ENCODE peak calls at places on chromosomes 6 and 20, in four cellular contexts. T is foreskin fibroblast, B is AG10803, O is HepG2. P is an unnamed sample.

GRCh38 chr20:34863421-34863965 is 9.2 kb downstream of the GGT7 start:
- DNase-seq in T (no peak), B (no peak), O (no peak), P (no peak)

GRCh38 chr20:40657526-40657925 is 31.5 kb downstream of the MAFB start:
- DNase-seq in T (peak), B (peak), O (no peak), P (no peak)

GRCh38 chr6:52570291-52570700 is 6.6 kb downstream of the TRAM2 start:
- DNase-seq in T (no peak), B (peak), O (no peak), P (peak)

GRCh38 chr20:5401277-5401676 is 84.5 kb upstream of the PROKR2 start:
- DNase-seq in T (no peak), B (no peak), O (no peak), P (no peak)

GRCh38 chr20:32358632-32358882 is 426 bp downstream of the ASXL1 start:
- DNase-seq in T (no peak), B (no peak), O (no peak), P (no peak)

GRCh38 chr6:28281288-28282064 is at the start of gene PGBD1:
- DNase-seq in T (peak), B (peak), O (peak), P (peak)

GRCh38 chr6:125193208-125193607 is 39.6 kb downstream of the TPD52L1 start:
- DNase-seq in T (no peak), B (no peak), O (no peak), P (no peak)

GRCh38 chr6:127879685-127880084 is 21.2 kb downstream of the THEMIS start:
- DNase-seq in T (no peak), B (peak), O (no peak), P (peak)

GRCh38 chr6:82067021-82067420 is 180.5 kb downstream of the IBTK start:
- DNase-seq in T (no peak), B (peak), O (no peak), P (peak)

GRCh38 chr6:30970946-30971345 is 12.6 kb upstream of the MUC21 start:
- DNase-seq in T (no peak), B (no peak), O (no peak), P (no peak)

GRCh38 chr6:75326557-75327258 is 42.1 kb upstream of the TMEM30A start:
- DNase-seq in T (peak), B (peak), O (no peak), P (no peak)

GRCh38 chr6:54835176-54835575 is 11.4 kb upstream of the FAM83B start:
- DNase-seq in T (no peak), B (no peak), O (no peak), P (no peak)

GRCh38 chr6:37696220-37696840 is 1.4 kb downstream of the MDGA1 start:
- DNase-seq in T (peak), B (peak), O (no peak), P (peak)

GRCh38 chr6:25010917-25011625 is 75.3 kb upstream of the RIPOR2 start:
- DNase-seq in T (no peak), B (peak), O (no peak), P (peak)

GRCh38 chr20:13638162-13638495 is 603 bp downstream of the TASP1 start:
- DNase-seq in T (no peak), B (no peak), O (peak), P (peak)

GRCh38 chr20:13017235-13017634 is 8.5 kb downstream of the SPTLC3 start:
- DNase-seq in T (peak), B (peak), O (no peak), P (peak)

GRCh38 chr6:26215200-26216014 is 128.2 kb downstream of the HFE start:
- DNase-seq in T (no peak), B (no peak), O (peak), P (peak)

GRCh38 chr6:108160009-108160408 is 5.8 kb upstream of the NR2E1 start:
- DNase-seq in T (no peak), B (no peak), O (no peak), P (no peak)

GRCh38 chr20:58996226-58996611 is 10.8 kb downstream of the CTSZ start:
- DNase-seq in T (no peak), B (no peak), O (no peak), P (no peak)

GRCh38 chr6:106513813-106514212 is 115.5 kb downstream of the RTN4IP1 start:
- DNase-seq in T (peak), B (peak), O (no peak), P (no peak)

GRCh38 chr6:4844108-4844507 is 67.9 kb downstream of the CDYL start:
- DNase-seq in T (no peak), B (no peak), O (no peak), P (no peak)

GRCh38 chr6:156102129-156102528 is 646.5 kb upstream of the NOX3 start:
- DNase-seq in T (no peak), B (no peak), O (no peak), P (peak)

GRCh38 chr20:25399038-25399430 is 8.4 kb upstream of the ABHD12 start:
- DNase-seq in T (peak), B (peak), O (peak), P (peak)

GRCh38 chr6:35710241-35710847 is 21.6 kb upstream of the FKBP5 start:
- DNase-seq in T (no peak), B (no peak), O (no peak), P (no peak)

GRCh38 chr6:161272600-161273355 is 1.1 kb downstream of the AGPAT4 start:
- DNase-seq in T (peak), B (peak), O (no peak), P (peak)

GRCh38 chr20:40748182-40748581 is 59.1 kb upstream of the MAFB start:
- DNase-seq in T (no peak), B (no peak), O (no peak), P (no peak)

GRCh38 chr6:89840538-89840937 is 10.9 kb downstream of the CASP8AP2 start:
- DNase-seq in T (peak), B (no peak), O (no peak), P (peak)

GRCh38 chr6:23176883-23177282 is 607.5 kb downstream of the HDGFL1 start:
- DNase-seq in T (peak), B (no peak), O (no peak), P (no peak)

GRCh38 chr6:5746392-5747140 is 260.2 kb downstream of the NRN1 start:
- DNase-seq in T (peak), B (peak), O (no peak), P (no peak)

GRCh38 chr6:89944826-89945407 is 50.6 kb downstream of the GJA10 start:
- DNase-seq in T (no peak), B (peak), O (peak), P (peak)

DNA sequence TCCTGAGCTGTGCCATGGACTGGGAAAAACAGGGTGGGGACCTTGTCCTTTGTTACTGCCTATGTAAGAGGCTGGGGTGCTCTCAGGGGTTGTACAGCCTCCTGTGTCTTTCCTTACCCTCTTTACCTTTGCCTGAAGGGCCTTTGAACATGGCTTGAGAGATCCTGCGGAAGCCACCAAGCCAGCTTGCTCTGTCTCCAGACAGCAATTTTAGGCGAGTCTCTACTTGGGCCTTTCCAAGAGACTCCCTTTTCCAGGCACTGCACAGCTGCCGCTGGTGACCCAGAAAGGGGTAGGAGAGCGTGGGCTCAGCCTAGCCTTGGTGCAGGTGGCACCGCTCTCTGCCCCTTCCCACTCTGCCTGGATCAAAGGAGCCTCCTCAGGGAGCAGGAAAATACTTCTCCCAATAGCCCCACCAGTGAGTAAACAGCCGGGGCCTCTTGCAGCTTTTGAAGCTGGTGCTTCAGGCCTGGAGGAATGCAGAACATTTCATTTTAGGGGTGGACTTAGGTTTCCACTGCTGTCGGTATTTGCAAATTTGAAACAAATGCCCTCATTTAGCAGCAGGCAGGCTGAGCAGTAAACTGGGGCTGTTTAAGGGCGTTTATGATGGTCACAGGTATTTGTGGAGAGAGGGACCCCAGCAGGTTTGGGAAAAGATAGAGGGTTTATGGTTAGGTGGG is 13.9 kb downstream of the PTK7 start:
- DNase-seq in T (no peak), B (peak), O (peak), P (no peak)
- H3K4me3 ChIP-seq in T (no peak), B (peak), O (peak), P (no peak)

GRCh38 chr6:46734867-46735719 is at the start of gene PLA2G7:
- DNase-seq in T (no peak), B (no peak), O (no peak), P (no peak)
- TF ChIP-seq CTCF in T (no peak), B (no peak), O (no peak), P (no peak)

DNA sequence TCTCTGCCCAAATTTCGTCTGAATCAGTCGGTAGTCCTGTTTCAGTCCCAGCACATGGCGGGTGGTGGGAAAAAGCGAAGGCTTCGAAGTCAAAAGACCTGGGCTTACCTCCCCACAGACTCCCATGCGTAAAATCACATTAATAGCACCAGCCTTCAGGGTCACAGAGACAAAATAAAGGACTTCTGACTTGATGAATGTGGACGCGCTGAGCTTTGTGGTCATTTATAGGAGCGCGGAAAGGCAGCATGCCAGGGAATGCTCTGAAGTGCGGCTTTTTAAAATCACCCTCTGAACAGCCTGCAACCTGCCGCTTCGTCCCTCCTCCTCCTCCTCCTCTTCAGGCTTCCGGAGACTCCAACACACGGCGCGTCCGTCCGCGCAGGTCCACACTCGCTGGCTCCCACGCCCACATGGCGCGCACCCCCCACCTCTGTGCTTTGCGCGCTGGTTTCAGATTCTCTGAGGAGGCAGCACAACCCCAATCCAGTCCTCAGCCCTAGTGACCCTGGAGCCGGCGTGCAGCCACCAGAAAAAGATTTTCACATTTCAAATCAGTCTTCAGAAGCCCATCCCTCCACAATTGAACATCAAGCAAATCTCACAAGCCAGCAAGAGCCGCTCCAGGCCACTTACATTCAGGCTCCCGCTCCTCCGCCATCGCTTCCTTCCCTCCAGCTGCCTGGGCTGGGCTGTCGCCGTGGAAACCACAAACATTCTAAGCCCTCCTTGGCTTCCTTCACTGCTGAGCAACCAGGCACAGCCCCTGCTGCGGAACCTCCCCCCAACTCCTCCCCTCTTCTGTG is at the start of gene C6orf118:
- DNase-seq in T (no peak), B (peak), O (no peak), P (peak)
- H3K4me3 ChIP-seq in T (no peak), B (peak), O (no peak), P (peak)

GRCh38 chr6:68391953-68392352 is 243.1 kb upstream of the ADGRB3 start:
- DNase-seq in T (no peak), B (no peak), O (no peak), P (no peak)
- TF ChIP-seq CTCF in T (no peak), B (no peak), O (no peak), P (no peak)